ENCODE peak calls at places on chromosomes 13 and 19, in seven cellular contexts. One of them, this sample, is unnamed.

GRCh38 chr13:38713046-38713445 is 26.2 kb downstream of the FREM2 start:
- DNase-seq in activated T-helper 1 cell treated with Interleukin-2 at 50 U/mL for 16 hours: no peak
- DNase-seq in memory B cell: no peak
- DNase-seq in HT-29: no peak
- DNase-seq in GM13976: no peak
- DNase-seq in EL: no peak
- DNase-seq in WTC11: no peak
- DNase-seq in this sample: no peak

GRCh38 chr13:75324413-75324940 is 157.5 kb downstream of the TBC1D4 start:
- DNase-seq in HT-29: no peak
- DNase-seq in WTC11: no peak
- DNase-seq in EL: no peak
- DNase-seq in activated T-helper 1 cell treated with Interleukin-2 at 50 U/mL for 16 hours: no peak
- DNase-seq in memory B cell: no peak
- DNase-seq in GM13976: no peak
- DNase-seq in this sample: no peak

GRCh38 chr19:50039968-50040367 is 14.2 kb downstream of the ZNF473 start:
- DNase-seq in WTC11: no peak
- DNase-seq in HT-29: peak
- DNase-seq in activated T-helper 1 cell treated with Interleukin-2 at 50 U/mL for 16 hours: no peak
- DNase-seq in memory B cell: no peak
- DNase-seq in GM13976: no peak
- DNase-seq in EL: no peak
- DNase-seq in this sample: no peak

GRCh38 chr19:55519461-55520311 is 17.2 kb downstream of the SBK2 start:
- DNase-seq in memory B cell: no peak
- DNase-seq in WTC11: no peak
- DNase-seq in activated T-helper 1 cell treated with Interleukin-2 at 50 U/mL for 16 hours: no peak
- DNase-seq in HT-29: peak
- DNase-seq in GM13976: no peak
- DNase-seq in EL: peak
- DNase-seq in this sample: no peak

GRCh38 chr19:55362174-55362989 is 678 bp downstream of the GARIN5B start:
- DNase-seq in HT-29: no peak
- DNase-seq in memory B cell: no peak
- DNase-seq in activated T-helper 1 cell treated with Interleukin-2 at 50 U/mL for 16 hours: no peak
- DNase-seq in WTC11: no peak
- DNase-seq in GM13976: no peak
- DNase-seq in EL: no peak
- DNase-seq in this sample: no peak

GRCh38 chr13:74206061-74206561 is 71.9 kb upstream of the KLF12 start:
- DNase-seq in activated T-helper 1 cell treated with Interleukin-2 at 50 U/mL for 16 hours: no peak
- DNase-seq in memory B cell: no peak
- DNase-seq in WTC11: no peak
- DNase-seq in EL: peak
- DNase-seq in HT-29: peak
- DNase-seq in GM13976: no peak
- DNase-seq in this sample: no peak

GRCh38 chr19:28582344-28582743 is 630.6 kb downstream of the UQCRFS1 start:
- DNase-seq in GM13976: no peak
- DNase-seq in memory B cell: no peak
- DNase-seq in activated T-helper 1 cell treated with Interleukin-2 at 50 U/mL for 16 hours: no peak
- DNase-seq in EL: no peak
- DNase-seq in HT-29: no peak
- DNase-seq in WTC11: no peak
- DNase-seq in this sample: no peak

GRCh38 chr19:32642771-32643170 is 32.2 kb downstream of the ANKRD27 start:
- DNase-seq in WTC11: no peak
- DNase-seq in GM13976: no peak
- DNase-seq in HT-29: no peak
- DNase-seq in activated T-helper 1 cell treated with Interleukin-2 at 50 U/mL for 16 hours: peak
- DNase-seq in EL: no peak
- DNase-seq in memory B cell: no peak
- DNase-seq in this sample: peak

GRCh38 chr13:80973721-80974120 is 632.8 kb upstream of the SPRY2 start:
- DNase-seq in EL: no peak
- DNase-seq in memory B cell: no peak
- DNase-seq in HT-29: no peak
- DNase-seq in activated T-helper 1 cell treated with Interleukin-2 at 50 U/mL for 16 hours: no peak
- DNase-seq in WTC11: no peak
- DNase-seq in GM13976: no peak
- DNase-seq in this sample: no peak

GRCh38 chr13:110716235-110716505 is 2.7 kb downstream of the ING1 start:
- DNase-seq in WTC11: no peak
- DNase-seq in EL: peak
- DNase-seq in memory B cell: no peak
- DNase-seq in GM13976: no peak
- DNase-seq in activated T-helper 1 cell treated with Interleukin-2 at 50 U/mL for 16 hours: no peak
- DNase-seq in HT-29: peak
- DNase-seq in this sample: no peak

GRCh38 chr13:75986818-75987217 is 350.7 kb downstream of the LMO7 start:
- DNase-seq in GM13976: peak
- DNase-seq in EL: no peak
- DNase-seq in WTC11: no peak
- DNase-seq in activated T-helper 1 cell treated with Interleukin-2 at 50 U/mL for 16 hours: no peak
- DNase-seq in HT-29: no peak
- DNase-seq in memory B cell: no peak
- DNase-seq in this sample: no peak

GRCh38 chr19:23991170-23991569 is 76.5 kb downstream of the ZNF726 start:
- DNase-seq in EL: no peak
- DNase-seq in memory B cell: no peak
- DNase-seq in GM13976: no peak
- DNase-seq in WTC11: no peak
- DNase-seq in activated T-helper 1 cell treated with Interleukin-2 at 50 U/mL for 16 hours: no peak
- DNase-seq in HT-29: peak
- DNase-seq in this sample: no peak

GRCh38 chr13:54768214-54768613 is 1739.6 kb downstream of the OLFM4 start:
- DNase-seq in GM13976: no peak
- DNase-seq in WTC11: no peak
- DNase-seq in memory B cell: no peak
- DNase-seq in activated T-helper 1 cell treated with Interleukin-2 at 50 U/mL for 16 hours: no peak
- DNase-seq in EL: no peak
- DNase-seq in HT-29: no peak
- DNase-seq in this sample: no peak

GRCh38 chr19:43353606-43354304 is at the start of gene CD177:
- DNase-seq in EL: no peak
- DNase-seq in GM13976: no peak
- DNase-seq in activated T-helper 1 cell treated with Interleukin-2 at 50 U/mL for 16 hours: no peak
- DNase-seq in HT-29: no peak
- DNase-seq in WTC11: no peak
- DNase-seq in memory B cell: no peak
- DNase-seq in this sample: no peak

GRCh38 chr13:66689628-66690027 is 540.5 kb downstream of the PCDH9 start:
- DNase-seq in EL: peak
- DNase-seq in GM13976: no peak
- DNase-seq in memory B cell: no peak
- DNase-seq in HT-29: peak
- DNase-seq in WTC11: no peak
- DNase-seq in activated T-helper 1 cell treated with Interleukin-2 at 50 U/mL for 16 hours: no peak
- DNase-seq in this sample: no peak

GRCh38 chr19:16153582-16154336 is 10.3 kb downstream of the HSH2D start:
- DNase-seq in activated T-helper 1 cell treated with Interleukin-2 at 50 U/mL for 16 hours: no peak
- DNase-seq in WTC11: peak
- DNase-seq in GM13976: no peak
- DNase-seq in EL: no peak
- DNase-seq in memory B cell: no peak
- DNase-seq in HT-29: no peak
- DNase-seq in this sample: no peak

GRCh38 chr13:29702912-29703351 is 107.4 kb upstream of the SLC7A1 start:
- DNase-seq in memory B cell: no peak
- DNase-seq in GM13976: no peak
- DNase-seq in activated T-helper 1 cell treated with Interleukin-2 at 50 U/mL for 16 hours: no peak
- DNase-seq in EL: peak
- DNase-seq in HT-29: no peak
- DNase-seq in WTC11: no peak
- DNase-seq in this sample: no peak

GRCh38 chr19:48900477-48901452 is 653 bp downstream of the NUCB1 start:
- DNase-seq in WTC11: no peak
- DNase-seq in memory B cell: no peak
- DNase-seq in activated T-helper 1 cell treated with Interleukin-2 at 50 U/mL for 16 hours: no peak
- DNase-seq in GM13976: peak
- DNase-seq in EL: peak
- DNase-seq in HT-29: peak
- DNase-seq in this sample: no peak

GRCh38 chr19:35852029-35852780 is at the start of gene NPHS1:
- DNase-seq in activated T-helper 1 cell treated with Interleukin-2 at 50 U/mL for 16 hours: no peak
- DNase-seq in HT-29: no peak
- DNase-seq in WTC11: no peak
- DNase-seq in memory B cell: no peak
- DNase-seq in GM13976: no peak
- DNase-seq in EL: no peak
- DNase-seq in this sample: no peak

GRCh38 chr19:16449330-16449961 is 22.3 kb downstream of the EPS15L1 start:
- DNase-seq in activated T-helper 1 cell treated with Interleukin-2 at 50 U/mL for 16 hours: no peak
- DNase-seq in WTC11: no peak
- DNase-seq in HT-29: no peak
- DNase-seq in memory B cell: no peak
- DNase-seq in GM13976: peak
- DNase-seq in EL: peak
- DNase-seq in this sample: no peak

GRCh38 chr13:32511482-32511881 is 27.1 kb downstream of the N4BP2L2 start:
- DNase-seq in memory B cell: no peak
- DNase-seq in HT-29: no peak
- DNase-seq in EL: no peak
- DNase-seq in activated T-helper 1 cell treated with Interleukin-2 at 50 U/mL for 16 hours: no peak
- DNase-seq in GM13976: no peak
- DNase-seq in WTC11: no peak
- DNase-seq in this sample: no peak

GRCh38 chr13:25085125-25085742 is 10.7 kb upstream of the PABPC3 start:
- DNase-seq in memory B cell: no peak
- DNase-seq in GM13976: peak
- DNase-seq in activated T-helper 1 cell treated with Interleukin-2 at 50 U/mL for 16 hours: no peak
- DNase-seq in HT-29: peak
- DNase-seq in EL: peak
- DNase-seq in WTC11: peak
- DNase-seq in this sample: no peak

GRCh38 chr19:8355631-8356402 is 8.1 kb upstream of the ANGPTL4 start:
- DNase-seq in activated T-helper 1 cell treated with Interleukin-2 at 50 U/mL for 16 hours: no peak
- DNase-seq in GM13976: no peak
- DNase-seq in HT-29: peak
- DNase-seq in WTC11: no peak
- DNase-seq in EL: peak
- DNase-seq in memory B cell: no peak
- DNase-seq in this sample: no peak

GRCh38 chr13:103671547-103671946 is 605.3 kb upstream of the SLC10A2 start:
- DNase-seq in EL: no peak
- DNase-seq in GM13976: no peak
- DNase-seq in HT-29: no peak
- DNase-seq in WTC11: no peak
- DNase-seq in activated T-helper 1 cell treated with Interleukin-2 at 50 U/mL for 16 hours: no peak
- DNase-seq in memory B cell: no peak
- DNase-seq in this sample: no peak

GRCh38 chr19:44807162-44807561 is 1.7 kb upstream of the BCAM start:
- DNase-seq in activated T-helper 1 cell treated with Interleukin-2 at 50 U/mL for 16 hours: no peak
- DNase-seq in HT-29: peak
- DNase-seq in memory B cell: no peak
- DNase-seq in GM13976: no peak
- DNase-seq in EL: no peak
- DNase-seq in WTC11: no peak
- DNase-seq in this sample: no peak

This sample was measured in T-helper 17 cell.